ENCODE peak calls at places on chromosome 21, in five cellular contexts. I is CD4-positive, alpha-beta T cell; H is PC-3; R is thoracic aorta; O is mesendoderm. J is an unnamed sample.

GRCh38 chr21:14080040-14080763 is 130.6 kb downstream of the LIPI start:
- DNase-seq in I (no peak), H (no peak), R (no peak), O (no peak), J (no peak)

GRCh38 chr21:36415375-36415774 is 30.2 kb downstream of the CHAF1B start:
- DNase-seq in I (no peak), H (no peak), R (no peak), O (peak; percentile 63), J (no peak)

GRCh38 chr21:35079181-35079580 is 30.1 kb upstream of the RUNX1 start:
- DNase-seq in I (no peak), H (no peak), R (no peak), O (no peak), J (no peak)

GRCh38 chr21:46018615-46019014 is 37.0 kb downstream of the COL6A1 start:
- DNase-seq in I (no peak), H (no peak), R (no peak), O (no peak), J (no peak)

GRCh38 chr21:35990609-35991008 is 69.7 kb downstream of the SETD4 start:
- DNase-seq in I (no peak), H (no peak), R (no peak), O (no peak), J (no peak)

GRCh38 chr21:41564871-41565281 is 56.9 kb upstream of the TMPRSS2 start:
- DNase-seq in I (no peak), H (peak; percentile 45), R (no peak), O (no peak), J (no peak)

GRCh38 chr21:34009193-34009592 is 64.2 kb upstream of the MRPS6 start:
- DNase-seq in I (no peak), H (no peak), R (no peak), O (no peak), J (no peak)

GRCh38 chr21:32538147-32538792 is 47.1 kb downstream of the TCP10L start:
- DNase-seq in I (no peak), H (no peak), R (no peak), O (no peak), J (no peak)

GRCh38 chr21:33543505-33544129 is 779 bp downstream of the SON start:
- DNase-seq in I (no peak), H (peak; percentile 47), R (no peak), O (no peak), J (no peak)

GRCh38 chr21:36744560-36745231 is 45.8 kb downstream of the SIM2 start:
- DNase-seq in I (no peak), H (no peak), R (no peak), O (no peak), J (no peak)

GRCh38 chr21:25039461-25040380 is 567.6 kb downstream of the MRPL39 start:
- DNase-seq in I (no peak), H (peak; percentile 47), R (no peak), O (peak; percentile 58), J (no peak)

GRCh38 chr21:46207920-46208571 is 20.5 kb downstream of the LSS start:
- DNase-seq in I (no peak), H (no peak), R (no peak), O (no peak), J (no peak)

GRCh38 chr21:46067505-46068201 is 30.3 kb upstream of the COL6A2 start:
- DNase-seq in I (no peak), H (no peak), R (no peak), O (no peak), J (no peak)

GRCh38 chr21:46038871-46039397 is 57.4 kb downstream of the COL6A1 start:
- DNase-seq in I (no peak), H (no peak), R (peak; percentile 67), O (no peak), J (no peak)

GRCh38 chr21:33198346-33199135 is 31.2 kb upstream of the IFNAR2 start:
- DNase-seq in I (no peak), H (no peak), R (no peak), O (no peak), J (no peak)

GRCh38 chr21:46409641-46410406 is 48.9 kb upstream of the DIP2A start:
- DNase-seq in I (no peak), H (no peak), R (no peak), O (no peak), J (no peak)

GRCh38 chr21:42724226-42724920 is 71.0 kb downstream of the PDE9A start:
- DNase-seq in I (no peak), H (peak; percentile 96), R (no peak), O (no peak), J (no peak)

GRCh38 chr21:29568020-29568419 is 269.3 kb downstream of the BACH1 start:
- DNase-seq in I (no peak), H (no peak), R (no peak), O (no peak), J (no peak)

GRCh38 chr21:37145635-37146111 is 72.6 kb downstream of the TTC3 start:
- DNase-seq in I (no peak), H (peak; percentile 90), R (no peak), O (peak; percentile 90), J (no peak)

GRCh38 chr21:35324372-35325220 is 275.5 kb upstream of the RUNX1 start:
- DNase-seq in I (no peak), H (peak; percentile 56), R (no peak), O (peak; percentile 39), J (no peak)

GRCh38 chr21:17159697-17160096 is 353.1 kb upstream of the CXADR start:
- DNase-seq in I (no peak), H (no peak), R (no peak), O (no peak), J (no peak)
- H3K27ac ChIP-seq in I (no peak overlapping the region), H (no peak overlapping the region), R (no peak overlapping the region), O (no peak overlapping the region), J (no peak overlapping the region)

GRCh38 chr21:44765231-44766013 is 36.2 kb downstream of the UBE2G2 start:
- DNase-seq in I (peak; percentile 31), H (peak; percentile 88), R (no peak), O (peak; percentile 34), J (peak; percentile 54)
- H3K27ac ChIP-seq in I (peak overlapping the region; percentile 30), H (peak overlapping the region; percentile 56), R (no peak overlapping the region), O (no peak overlapping the region), J (no peak overlapping the region)

GRCh38 chr21:38297871-38298270 is 41.1 kb downstream of the KCNJ15 start:
- DNase-seq in I (no peak), H (no peak), R (no peak), O (no peak), J (no peak)
- H3K27ac ChIP-seq in I (no peak overlapping the region), H (no peak overlapping the region), R (no peak overlapping the region), O (no peak overlapping the region), J (peak overlapping the region; percentile 80)

GRCh38 chr21:39104911-39105310 is 78.3 kb downstream of the PSMG1 start:
- DNase-seq in I (no peak), H (no peak), R (no peak), O (no peak), J (no peak)
- H3K27ac ChIP-seq in I (no peak overlapping the region), H (no peak overlapping the region), R (peak overlapping the region; percentile 4), O (no peak overlapping the region), J (no peak overlapping the region)